ENCODE peak calls at places on chromosome 1, in ten cellular contexts. Q is mammary epithelial cell; L is fibroblast of pulmonary artery; F is stimulated activated CD4-positive, alpha-beta T cell treated with anti-CD3 and anti-CD28 coated beads, Interleukin-12 subunit alpha, Interleukin-12 subunit beta, amount 100 ng/mL, for 4 hours; N is T-helper 2 cell; T is HS-27A; Y is memory B cell; G is stomach; V is pancreas; A is PC-9. E is an unnamed sample.

GRCh38 chr1:245404952-245405351 is 250.2 kb downstream of the KIF26B start:
- DNase-seq in Q (no peak), L (no peak), F (no peak), N (no peak), T (no peak), Y (no peak), G (no peak), V (no peak), A (no peak), E (no peak)

GRCh38 chr1:166969074-166969677 is 6.2 kb downstream of the ILDR2 start:
- DNase-seq in Q (no peak), L (no peak), F (no peak), N (no peak), T (no peak), Y (no peak), G (no peak), V (no peak), A (no peak), E (no peak)

GRCh38 chr1:111690306-111690617 is 48.9 kb downstream of the INKA2 start:
- DNase-seq in Q (peak; percentile 35), L (peak; percentile 92), F (no peak), N (no peak), T (peak; percentile 40), Y (no peak), G (peak; percentile 37), V (no peak), A (peak; percentile 24), E (peak; percentile 39)

GRCh38 chr1:223052931-223053330 is 90.1 kb downstream of the TLR5 start:
- DNase-seq in Q (peak; percentile 12), L (peak; percentile 7), F (no peak), N (no peak), T (no peak), Y (no peak), G (no peak), V (no peak), A (no peak), E (no peak)

GRCh38 chr1:113758631-113759340 is 500 bp downstream of the PHTF1 start:
- DNase-seq in Q (peak; percentile 50), L (peak; percentile 47), F (peak; percentile 48), N (peak; percentile 25), T (peak; percentile 64), Y (peak; percentile 72), G (peak; percentile 65), V (peak; percentile 84), A (peak; percentile 64), E (peak; percentile 51)

GRCh38 chr1:186189156-186189555 is 185.9 kb downstream of the TPR start:
- DNase-seq in Q (no peak), L (no peak), F (no peak), N (no peak), T (no peak), Y (no peak), G (no peak), V (no peak), A (no peak), E (no peak)

GRCh38 chr1:236129315-236129714 is 13.0 kb upstream of the GPR137B start:
- DNase-seq in Q (no peak), L (no peak), F (no peak), N (no peak), T (no peak), Y (no peak), G (no peak), V (no peak), A (no peak), E (peak; percentile 34)

GRCh38 chr1:16981269-16981849 is 939 bp upstream of the MFAP2 start:
- DNase-seq in Q (peak; percentile 93), L (peak; percentile 81), F (no peak), N (no peak), T (peak; percentile 53), Y (no peak), G (no peak), V (no peak), A (no peak), E (no peak)

GRCh38 chr1:209805875-209806760 is at the start of gene IRF6:
- DNase-seq in Q (peak; percentile 99), L (peak; percentile 72), F (peak; percentile 64), N (peak; percentile 54), T (no peak), Y (peak; percentile 60), G (peak; percentile 98), V (peak; percentile 99), A (peak; percentile 96), E (no peak)

GRCh38 chr1:29648798-29649374 is 412.6 kb downstream of the PTPRU start:
- DNase-seq in Q (no peak), L (no peak), F (no peak), N (no peak), T (no peak), Y (no peak), G (no peak), V (no peak), A (no peak), E (no peak)

GRCh38 chr1:112697781-112698201 is 9.1 kb downstream of the RHOC start:
- DNase-seq in Q (no peak), L (no peak), F (no peak), N (no peak), T (no peak), Y (no peak), G (peak; percentile 21), V (no peak), A (no peak), E (no peak)

GRCh38 chr1:206729050-206729449 is 41.5 kb upstream of the IL19 start:
- DNase-seq in Q (no peak), L (no peak), F (no peak), N (no peak), T (no peak), Y (no peak), G (peak; percentile 3), V (no peak), A (no peak), E (no peak)

GRCh38 chr1:171712341-171712740 is 29.5 kb downstream of the VAMP4 start:
- DNase-seq in Q (no peak), L (no peak), F (no peak), N (no peak), T (no peak), Y (no peak), G (no peak), V (no peak), A (no peak), E (peak; percentile 69)

GRCh38 chr1:99106274-99106673 is 101.6 kb upstream of the PLPPR5 start:
- DNase-seq in Q (no peak), L (no peak), F (no peak), N (no peak), T (no peak), Y (no peak), G (no peak), V (no peak), A (no peak), E (no peak)

GRCh38 chr1:110421159-110421777 is 13.8 kb upstream of the LAMTOR5 start:
- DNase-seq in Q (peak; percentile 64), L (peak; percentile 38), F (no peak), N (no peak), T (peak; percentile 40), Y (no peak), G (no peak), V (no peak), A (no peak), E (no peak)

GRCh38 chr1:91803847-91804545 is 82.0 kb downstream of the TGFBR3 start:
- DNase-seq in Q (peak; percentile 46), L (no peak), F (peak; percentile 46), N (peak; percentile 14), T (no peak), Y (no peak), G (no peak), V (no peak), A (peak; percentile 10), E (no peak)